ENCODE peak calls at places on chromosomes 3 and 15, in nine cellular contexts. Q, G, W, I, N, E, S, D and C are unnamed samples.

GRCh38 chr3:52216585-52217408 is 8.6 kb downstream of the TLR9 start:
- DNase-seq in Q (peak), G (peak), W (peak), I (no peak), N (peak), E (peak), S (no peak), D (no peak), C (peak)

GRCh38 chr3:34213481-34213880 is 415.1 kb downstream of the PDCD6IP start:
- DNase-seq in Q (no peak), G (no peak), W (no peak), I (no peak), N (peak), E (no peak), S (no peak), D (no peak), C (no peak)

GRCh38 chr15:89114974-89115373 is 26.7 kb downstream of the ABHD2 start:
- DNase-seq in Q (peak), G (no peak), W (no peak), I (no peak), N (peak), E (no peak), S (no peak), D (no peak), C (no peak)

GRCh38 chr15:25022233-25022632 is 67.4 kb downstream of the SNRPN start:
- DNase-seq in Q (no peak), G (no peak), W (no peak), I (no peak), N (no peak), E (no peak), S (no peak), D (no peak), C (no peak)

GRCh38 chr3:142273501-142273900 is 48.1 kb upstream of the GK5 start:
- DNase-seq in Q (no peak), G (no peak), W (no peak), I (no peak), N (no peak), E (peak), S (no peak), D (no peak), C (no peak)

GRCh38 chr15:94105760-94106159 is 125.6 kb upstream of the MCTP2 start:
- DNase-seq in Q (no peak), G (no peak), W (no peak), I (no peak), N (no peak), E (no peak), S (no peak), D (no peak), C (no peak)

GRCh38 chr3:148034353-148034752 is 625.2 kb downstream of the ZIC1 start:
- DNase-seq in Q (no peak), G (no peak), W (no peak), I (no peak), N (no peak), E (no peak), S (no peak), D (no peak), C (no peak)

GRCh38 chr3:118806423-118806822 is 228.2 kb downstream of the IGSF11 start:
- DNase-seq in Q (no peak), G (no peak), W (no peak), I (no peak), N (no peak), E (no peak), S (no peak), D (no peak), C (no peak)

GRCh38 chr15:85379403-85380131 is 836 bp upstream of the AKAP13 start:
- DNase-seq in Q (no peak), G (no peak), W (no peak), I (no peak), N (no peak), E (no peak), S (no peak), D (no peak), C (no peak)

GRCh38 chr15:41599061-41599460 is 40.0 kb downstream of the TYRO3 start:
- DNase-seq in Q (no peak), G (no peak), W (no peak), I (no peak), N (no peak), E (no peak), S (no peak), D (no peak), C (no peak)

GRCh38 chr3:25508901-25509300 is 80.8 kb downstream of the RARB start:
- DNase-seq in Q (no peak), G (no peak), W (no peak), I (no peak), N (no peak), E (no peak), S (no peak), D (no peak), C (peak)

GRCh38 chr15:42027521-42027920 is 6.7 kb upstream of the PLA2G4E start:
- DNase-seq in Q (no peak), G (peak), W (peak), I (no peak), N (no peak), E (no peak), S (no peak), D (no peak), C (no peak)

GRCh38 chr15:56718560-56718959 is 14.7 kb downstream of the ZNF280D start:
- DNase-seq in Q (no peak), G (no peak), W (no peak), I (no peak), N (no peak), E (no peak), S (no peak), D (no peak), C (no peak)

GRCh38 chr15:31337352-31338031 is 10.9 kb downstream of the KLF13 start:
- DNase-seq in Q (no peak), G (no peak), W (no peak), I (no peak), N (no peak), E (no peak), S (no peak), D (no peak), C (no peak)

GRCh38 chr3:42025388-42026138 is 63.7 kb upstream of the ULK4 start:
- DNase-seq in Q (peak), G (peak), W (peak), I (peak), N (peak), E (peak), S (peak), D (peak), C (peak)

GRCh38 chr3:136659253-136659652 is 92.9 kb downstream of the STAG1 start:
- DNase-seq in Q (peak), G (no peak), W (no peak), I (no peak), N (no peak), E (no peak), S (no peak), D (peak), C (no peak)

GRCh38 chr15:65086680-65087111 is 10.2 kb downstream of the KBTBD13 start:
- DNase-seq in Q (no peak), G (no peak), W (no peak), I (no peak), N (no peak), E (no peak), S (no peak), D (no peak), C (no peak)

GRCh38 chr3:122942937-122943827 is 84.4 kb downstream of the SEMA5B start:
- DNase-seq in Q (peak), G (no peak), W (no peak), I (no peak), N (peak), E (peak), S (no peak), D (peak), C (peak)

GRCh38 chr15:81480645-81481053 is 106.6 kb upstream of the TMC3 start:
- DNase-seq in Q (no peak), G (no peak), W (no peak), I (no peak), N (no peak), E (no peak), S (no peak), D (peak), C (no peak)

GRCh38 chr3:17431477-17432045 is 310.9 kb downstream of the TBC1D5 start:
- DNase-seq in Q (no peak), G (no peak), W (no peak), I (no peak), N (no peak), E (no peak), S (no peak), D (no peak), C (no peak)

GRCh38 chr15:66852064-66852905 is 150.2 kb downstream of the SMAD6 start:
- DNase-seq in Q (no peak), G (no peak), W (peak), I (no peak), N (peak), E (no peak), S (peak), D (no peak), C (no peak)

GRCh38 chr3:38108649-38109579 is 28.0 kb downstream of the ACAA1 start:
- DNase-seq in Q (no peak), G (peak), W (peak), I (no peak), N (peak), E (no peak), S (no peak), D (no peak), C (no peak)

GRCh38 chr3:31833391-31834165 is 147.5 kb downstream of the OSBPL10 start:
- DNase-seq in Q (no peak), G (no peak), W (no peak), I (no peak), N (no peak), E (no peak), S (no peak), D (no peak), C (no peak)

GRCh38 chr15:92930776-92931175 is 30.7 kb downstream of the CHD2 start:
- DNase-seq in Q (no peak), G (no peak), W (no peak), I (no peak), N (no peak), E (no peak), S (no peak), D (no peak), C (no peak)

GRCh38 chr3:51500632-51501131 is 867 bp upstream of the DCAF1 start:
- DNase-seq in Q (peak), G (peak), W (no peak), I (no peak), N (no peak), E (no peak), S (no peak), D (no peak), C (no peak)

GRCh38 chr3:183114779-183115178 is 15.5 kb upstream of the MCCC1 start:
- DNase-seq in Q (no peak), G (no peak), W (no peak), I (no peak), N (no peak), E (no peak), S (no peak), D (no peak), C (no peak)

GRCh38 chr3:129937717-129938116 is 36.8 kb upstream of the TRH start:
- DNase-seq in Q (no peak), G (no peak), W (no peak), I (no peak), N (no peak), E (no peak), S (no peak), D (no peak), C (no peak)

GRCh38 chr15:58569455-58569854 is 137.7 kb downstream of the LIPC start:
- DNase-seq in Q (no peak), G (no peak), W (no peak), I (no peak), N (no peak), E (no peak), S (no peak), D (no peak), C (no peak)

GRCh38 chr3:152283492-152284381 is 15.0 kb downstream of the MBNL1 start:
- DNase-seq in Q (no peak), G (no peak), W (no peak), I (no peak), N (no peak), E (no peak), S (no peak), D (no peak), C (no peak)

GRCh38 chr15:101314301-101314700 is 19.3 kb upstream of the SNRPA1 start:
- DNase-seq in Q (no peak), G (peak), W (peak), I (no peak), N (no peak), E (no peak), S (no peak), D (no peak), C (no peak)

GRCh38 chr3:75655501-75655904 is 8.6 kb upstream of the FRG2C start:
- DNase-seq in Q (no peak), G (no peak), W (peak), I (no peak), N (no peak), E (no peak), S (no peak), D (no peak), C (no peak)

GRCh38 chr15:23516866-23517265 is 48.6 kb upstream of the MKRN3 start:
- DNase-seq in Q (no peak), G (no peak), W (no peak), I (no peak), N (no peak), E (no peak), S (no peak), D (no peak), C (no peak)

GRCh38 chr15:43552261-43552660 is 34.9 kb downstream of the MAP1A start:
- DNase-seq in Q (no peak), G (no peak), W (peak), I (no peak), N (no peak), E (no peak), S (no peak), D (no peak), C (no peak)

GRCh38 chr3:111106993-111107392 is 35.4 kb downstream of the NECTIN3 start:
- DNase-seq in Q (no peak), G (no peak), W (no peak), I (no peak), N (no peak), E (no peak), S (no peak), D (no peak), C (no peak)

DNA sequence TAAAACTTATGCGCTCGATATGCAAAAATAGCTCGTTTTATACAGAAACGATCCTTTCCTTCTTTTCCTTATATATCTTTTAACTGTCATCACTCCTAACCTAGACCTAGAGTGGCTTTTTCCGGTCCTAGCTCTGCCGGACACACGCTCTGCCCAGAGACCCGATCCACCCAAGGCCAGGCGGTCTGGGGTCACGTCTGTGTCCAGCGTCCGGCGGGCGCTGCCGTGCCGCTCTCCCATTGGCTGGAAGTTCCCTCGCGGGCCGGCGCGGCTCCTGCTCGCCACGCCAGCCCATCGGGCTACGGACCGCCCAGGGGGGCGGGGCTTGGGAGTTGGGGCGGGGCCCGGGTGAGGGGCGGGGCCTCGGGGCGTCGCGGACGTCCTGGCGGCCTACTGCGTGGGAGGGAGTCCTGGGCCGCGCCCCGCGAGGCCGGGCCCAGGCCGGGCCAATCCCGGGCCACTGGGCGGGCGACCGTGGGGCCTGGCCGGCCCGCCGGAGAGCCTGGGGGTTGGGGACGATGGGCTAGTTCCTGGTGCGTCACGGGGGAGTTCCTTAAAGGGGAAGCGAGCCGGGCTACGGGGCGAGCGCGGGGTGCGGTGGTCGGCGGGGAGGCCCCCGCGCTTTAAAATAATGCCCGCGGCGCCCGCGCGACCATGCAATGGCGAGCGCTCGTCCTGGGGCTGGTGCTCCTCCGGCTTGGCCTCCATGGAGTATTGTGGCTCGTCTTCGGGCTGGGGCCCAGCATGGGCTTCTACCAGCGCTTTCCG is at the start of gene EDEM1:
- DNase-seq in Q (peak), G (peak), W (peak), I (peak), N (peak), E (peak), S (peak), D (peak), C (peak)
- TF ChIP-seq POLR2A in Q (peak), G (peak), W (no peak), I (no peak), N (no peak), E (peak), S (no peak), D (peak), C (peak)

DNA sequence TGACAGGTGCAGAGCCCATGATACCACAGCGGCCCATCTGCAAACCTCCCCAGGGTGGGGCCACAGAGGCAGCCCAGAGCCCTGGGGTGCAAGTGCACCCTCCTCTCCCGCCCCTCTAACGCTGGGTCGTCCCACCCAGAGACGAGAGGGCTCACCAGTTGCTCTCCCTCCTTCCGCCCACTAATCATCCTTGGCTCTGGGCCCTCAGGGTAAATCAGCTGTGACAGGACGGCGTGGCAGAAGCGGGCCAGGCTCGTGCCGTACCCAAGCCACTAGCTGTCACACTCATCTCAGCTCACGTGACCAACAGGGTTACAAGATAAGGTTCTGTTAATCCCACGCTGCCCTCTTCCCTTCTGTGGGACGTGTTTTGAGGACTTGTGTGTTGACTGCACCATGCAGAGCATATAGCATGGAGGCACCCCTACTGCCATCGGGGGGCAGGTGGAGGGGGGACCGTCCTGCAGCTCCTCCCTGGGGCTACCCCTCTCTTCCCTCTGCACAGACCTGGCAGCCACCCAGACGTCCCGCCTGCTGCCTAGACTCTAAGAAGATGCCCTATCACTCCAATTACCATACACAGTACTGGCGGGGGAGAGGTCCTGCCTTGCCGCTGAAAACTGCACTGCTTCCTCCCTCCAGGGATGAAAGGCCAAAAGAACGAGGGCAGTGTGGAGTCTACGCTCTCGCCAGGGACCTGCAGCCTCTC is 467 bp downstream of the TNK2 start:
- DNase-seq in Q (peak), G (peak), W (peak), I (no peak), N (peak), E (peak), S (peak), D (peak), C (peak)
- TF ChIP-seq POLR2A in Q (no peak), G (no peak), W (no peak), I (no peak), N (no peak), E (no peak), S (no peak), D (no peak), C (no peak)

DNA sequence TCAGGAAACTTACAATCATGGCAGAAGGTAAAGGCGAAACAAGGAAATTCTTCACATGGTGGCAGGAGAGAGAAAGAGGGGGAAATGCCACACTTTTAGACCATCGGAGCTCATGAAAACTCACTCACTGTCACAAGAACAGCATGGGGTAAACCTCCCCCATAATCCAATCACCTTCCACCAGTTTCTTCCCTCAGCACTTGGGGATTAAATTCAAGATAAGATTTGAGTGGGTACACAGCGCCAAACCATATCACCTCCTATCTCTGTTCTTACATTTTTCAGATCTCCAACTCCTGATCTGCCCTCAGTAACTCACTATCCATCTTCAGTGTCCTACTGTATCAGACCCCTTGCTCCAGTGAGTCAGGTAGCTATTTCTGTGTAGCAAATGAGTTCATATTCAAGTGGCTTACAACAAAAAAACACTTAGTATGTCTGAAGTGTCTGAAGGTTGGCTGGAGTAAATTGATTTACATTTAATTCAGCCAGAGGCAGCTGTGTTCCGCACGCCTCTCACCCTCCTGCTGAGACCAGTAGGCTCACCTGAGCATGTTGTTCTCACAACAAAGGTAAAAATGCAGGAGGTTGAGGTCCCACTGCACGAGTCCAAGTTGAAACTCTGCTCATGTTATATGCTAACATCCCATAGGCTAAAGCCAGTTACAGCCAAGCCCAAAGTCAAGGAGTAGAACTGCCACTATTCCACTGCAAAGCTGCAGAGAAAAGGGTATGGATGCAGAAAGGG is 180.7 kb upstream of the LMCD1 start:
- DNase-seq in Q (no peak), G (no peak), W (no peak), I (no peak), N (no peak), E (no peak), S (no peak), D (no peak), C (no peak)
- TF ChIP-seq POLR2A in Q (no peak), G (no peak), W (no peak), I (no peak), N (no peak), E (no peak), S (no peak), D (no peak), C (no peak)

DNA sequence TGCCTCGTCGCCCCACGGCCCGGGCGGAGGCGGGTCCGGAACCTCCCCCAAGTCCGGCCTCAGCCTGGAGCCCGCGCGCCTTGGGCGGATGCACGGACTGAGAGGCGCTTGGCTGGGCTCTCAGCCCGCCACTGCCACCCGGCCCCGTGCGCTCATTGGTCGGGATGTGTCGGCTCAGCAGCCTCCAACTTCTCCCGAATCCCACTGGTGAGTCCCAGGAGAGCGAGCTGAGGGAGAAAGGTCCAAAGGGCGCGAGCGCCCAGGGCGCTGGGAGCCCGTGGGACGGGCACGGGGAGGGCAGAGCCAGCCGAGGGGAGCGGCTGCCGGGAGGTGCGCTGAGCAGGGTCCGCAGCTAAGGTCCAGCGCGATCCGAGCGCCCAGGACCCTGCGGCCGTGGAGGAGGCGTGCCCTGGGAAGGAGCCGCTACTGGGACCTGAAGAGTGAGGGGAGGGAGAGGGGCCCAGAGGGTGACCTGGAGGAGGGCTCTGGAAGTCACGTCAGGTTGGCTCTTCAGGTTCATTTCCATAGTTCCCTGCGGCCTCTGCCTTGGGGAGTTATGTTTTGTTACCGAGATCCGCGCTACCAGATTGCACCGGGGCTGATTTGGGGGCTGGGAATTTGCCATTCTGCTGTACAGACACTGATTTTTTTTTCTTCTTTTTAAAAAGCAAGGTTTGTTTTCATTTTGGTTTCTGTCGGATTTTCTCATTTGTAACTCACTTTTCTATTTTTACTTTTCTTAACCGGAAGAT is at the start of gene MME:
- DNase-seq in Q (no peak), G (peak), W (peak), I (no peak), N (peak), E (peak), S (no peak), D (peak), C (peak)
- TF ChIP-seq POLR2A in Q (no peak), G (no peak), W (no peak), I (no peak), N (no peak), E (no peak), S (no peak), D (no peak), C (peak)